ENCODE peak calls at places on chromosomes 7 and 10, in four cellular contexts. E is mammary epithelial cell, O is tibial artery, T is left ventricle myocardium inferior. Q is an unnamed sample.

GRCh38 chr10:122710576-122710975 is 10.9 kb upstream of the C10orf120 start:
- DNase-seq in T (no peak), O (no peak), E (no peak), Q (no peak)

GRCh38 chr7:13071999-13072398 is 384.6 kb downstream of the ARL4A start:
- DNase-seq in O (no peak), T (no peak), E (peak; percentile 8), Q (no peak)

GRCh38 chr10:111648046-111648445 is 535.5 kb downstream of the GPAM start:
- DNase-seq in E (no peak), O (no peak), T (no peak), Q (no peak)

GRCh38 chr10:22570733-22571430 is 143.5 kb downstream of the PIP4K2A start:
- DNase-seq in O (no peak), E (no peak), T (no peak), Q (no peak)

GRCh38 chr10:124005991-124006392 is 87.4 kb downstream of the CHST15 start:
- DNase-seq in O (no peak), E (no peak), T (no peak), Q (no peak)

GRCh38 chr7:69882269-69882668 is 284.0 kb downstream of the AUTS2 start:
- DNase-seq in T (no peak), O (no peak), E (no peak), Q (no peak)

GRCh38 chr10:98367626-98368451 is 47.1 kb downstream of the PYROXD2 start:
- DNase-seq in E (no peak), T (no peak), O (no peak), Q (no peak)

GRCh38 chr10:132297521-132297920 is 10.2 kb downstream of the STK32C start:
- DNase-seq in E (no peak), O (peak; percentile 11), T (no peak), Q (peak; percentile 34)

GRCh38 chr10:127117125-127117524 is 79.3 kb downstream of the INSYN2A start:
- DNase-seq in T (peak; percentile 59), E (peak; percentile 14), O (no peak), Q (no peak)

GRCh38 chr7:16422100-16422430 is 727 bp upstream of the CRPPA start:
- DNase-seq in T (no peak), E (no peak), O (no peak), Q (no peak)

GRCh38 chr10:30437039-30437781 is 3.2 kb downstream of the MAP3K8 start:
- DNase-seq in O (no peak), E (no peak), T (no peak), Q (no peak)

GRCh38 chr7:81616951-81617350 is 152.9 kb downstream of the HGF start:
- DNase-seq in T (no peak), O (no peak), E (peak; percentile 88), Q (no peak)

GRCh38 chr10:116312534-116312933 is 11.7 kb upstream of the CCDC172 start:
- DNase-seq in E (no peak), O (no peak), T (no peak), Q (no peak)

GRCh38 chr10:24824124-24824523 is 100.4 kb upstream of the ARHGAP21 start:
- DNase-seq in E (peak; percentile 59), T (no peak), O (no peak), Q (no peak)

GRCh38 chr10:88926484-88927249 is 25.9 kb downstream of the ACTA2 start:
- DNase-seq in E (no peak), O (no peak), T (no peak), Q (no peak)

GRCh38 chr10:87761892-87762291 is 56.1 kb downstream of the ATAD1 start:
- DNase-seq in E (peak; percentile 83), T (no peak), O (no peak), Q (no peak)

GRCh38 chr10:62037166-62037831 is 135.8 kb downstream of the ARID5B start:
- DNase-seq in O (no peak), E (peak; percentile 75), T (no peak), Q (no peak)

GRCh38 chr7:16684935-16685334 is 39.0 kb downstream of the BZW2 start:
- DNase-seq in E (no peak), T (no peak), O (no peak), Q (no peak)

GRCh38 chr7:64307254-64308018 is 6.3 kb upstream of the ZNF736 start:
- DNase-seq in T (peak; percentile 94), E (peak; percentile 66), O (peak; percentile 98), Q (peak; percentile 85)

GRCh38 chr7:28926871-28927597 is 31.1 kb downstream of the TRIL start:
- DNase-seq in E (peak; percentile 74), T (peak; percentile 64), O (peak; percentile 79), Q (peak; percentile 33)

GRCh38 chr7:106382129-106382528 is 97.3 kb upstream of the NAMPT start:
- DNase-seq in O (no peak), T (no peak), E (no peak), Q (no peak)

GRCh38 chr10:50999163-50999562 is 75.1 kb upstream of the PRKG1 start:
- DNase-seq in T (no peak), E (no peak), O (no peak), Q (no peak)

GRCh38 chr7:2529161-2530075 is 9.8 kb downstream of the LFNG start:
- DNase-seq in T (peak; percentile 73), O (peak; percentile 88), E (no peak), Q (peak; percentile 86)

GRCh38 chr10:77041636-77042258 is 595.9 kb downstream of the KCNMA1 start:
- DNase-seq in O (no peak), E (no peak), T (no peak), Q (no peak)

GRCh38 chr7:94237417-94237816 is 157.3 kb upstream of the COL1A2 start:
- DNase-seq in T (no peak), E (no peak), O (no peak), Q (no peak)

GRCh38 chr7:144050093-144050492 is 1.3 kb downstream of the OR2A5 start:
- DNase-seq in E (no peak), T (no peak), O (no peak), Q (no peak)

GRCh38 chr10:109343293-109343692 is 580.0 kb downstream of the XPNPEP1 start:
- DNase-seq in O (no peak), T (no peak), E (peak; percentile 87), Q (no peak)

GRCh38 chr7:107387077-107387476 is 82.8 kb upstream of the GPR22 start:
- DNase-seq in T (peak; percentile 61), O (peak; percentile 88), E (no peak), Q (peak; percentile 12)

GRCh38 chr7:76047811-76048667 is at the start of the genes MDH2 and STYXL1:
- DNase-seq in E (peak; percentile 97), O (peak; percentile 98), T (peak; percentile 95), Q (peak; percentile 88)
- H3K36me3 ChIP-seq in E (no peaks in the 10 kb centered on the region), O (peaks cover 10% of the 10 kb centered on the region), T (peaks cover 6% of the 10 kb centered on the region), Q (no peaks in the 10 kb centered on the region)

DNA sequence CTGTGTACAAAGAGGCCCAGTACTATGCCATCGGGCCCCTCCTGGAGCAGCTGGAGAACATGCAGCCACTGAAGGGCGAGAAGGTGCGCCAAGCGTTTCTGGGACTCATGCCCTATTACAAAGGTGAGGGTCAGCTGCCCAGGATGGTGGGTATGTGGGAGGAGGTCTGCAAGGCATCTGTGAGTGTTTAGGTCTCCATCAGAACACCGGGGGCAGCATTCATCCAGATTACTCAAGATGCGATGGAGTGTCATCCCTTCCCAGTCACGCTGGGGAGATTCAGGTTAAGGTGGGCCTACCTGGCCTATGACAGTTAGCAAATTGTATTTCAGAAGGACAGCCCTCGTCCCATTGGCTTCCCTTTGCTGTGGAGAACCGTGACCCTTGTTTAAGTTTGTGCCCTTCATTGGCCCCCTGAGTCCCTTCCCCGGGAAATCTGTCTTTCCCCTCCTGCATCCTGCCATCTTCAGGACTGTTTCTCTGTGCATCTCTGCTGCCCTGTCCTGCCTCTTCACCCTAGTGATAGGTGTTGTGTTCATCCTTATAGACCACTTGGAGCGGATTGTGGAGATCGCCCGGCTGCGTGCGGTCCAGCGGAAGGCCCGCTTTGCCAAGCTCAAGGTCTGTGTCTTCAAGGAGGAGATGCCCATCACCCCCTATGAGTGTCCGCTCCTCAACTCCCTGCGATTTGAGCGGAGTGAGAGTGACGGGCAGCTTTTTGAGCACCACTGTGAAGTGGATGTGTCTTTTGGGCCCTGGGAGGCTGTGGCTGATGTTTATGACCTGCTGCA is 9.8 kb downstream of the KCTD7 start:
- DNase-seq in O (no peak), E (no peak), T (no peak), Q (no peak)
- H3K36me3 ChIP-seq in O (peaks cover 78% of the 10 kb centered on the region), E (no peaks in the 10 kb centered on the region), T (peaks cover 86% of the 10 kb centered on the region), Q (peaks cover 59% of the 10 kb centered on the region)

DNA sequence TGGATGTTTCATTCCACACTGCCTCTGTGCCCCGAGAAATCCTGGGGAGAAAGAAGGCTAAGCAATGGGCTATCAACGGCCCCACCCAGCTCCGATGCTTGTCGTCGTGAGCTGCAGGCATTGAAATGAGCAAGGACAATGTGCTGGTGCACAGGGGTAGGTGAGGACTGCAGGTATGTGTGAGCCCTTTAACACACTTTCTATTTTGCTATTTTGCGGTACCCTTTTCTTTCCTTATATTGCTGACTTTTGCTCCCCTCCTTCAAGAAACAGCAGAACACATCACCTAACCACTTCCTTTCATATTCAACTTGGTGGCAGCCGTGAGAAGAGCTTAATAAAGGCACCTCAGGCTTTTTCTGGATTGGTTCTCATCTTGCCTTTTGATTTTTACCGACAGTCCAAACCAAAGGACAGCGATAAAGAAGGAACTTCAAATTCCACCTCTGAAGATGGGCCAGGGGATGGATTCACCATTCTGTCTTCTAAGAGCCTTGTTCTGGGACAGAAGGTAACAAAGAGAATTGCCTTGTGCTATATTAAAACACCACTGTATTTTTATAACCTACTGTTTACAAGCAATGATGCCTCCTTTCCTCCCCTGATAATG is 39.2 kb downstream of the AIFM2 start:
- DNase-seq in T (no peak), E (no peak), O (no peak), Q (no peak)
- H3K36me3 ChIP-seq in T (peaks cover 60% of the 10 kb centered on the region), E (peaks cover 3% of the 10 kb centered on the region), O (peaks cover 10% of the 10 kb centered on the region), Q (peaks cover 3% of the 10 kb centered on the region)

GRCh38 chr7:116675812-116676355 is 3.9 kb downstream of the MET start:
- DNase-seq in O (no peak), T (no peak), E (no peak), Q (no peak)
- H3K36me3 ChIP-seq in O (no peaks in the 10 kb centered on the region), T (no peaks in the 10 kb centered on the region), E (peaks cover 2% of the 10 kb centered on the region), Q (no peaks in the 10 kb centered on the region)

GRCh38 chr10:11921800-11922387 is 98.7 kb downstream of the PROSER2 start:
- DNase-seq in E (no peak), T (no peak), O (no peak), Q (no peak)

GRCh38 chr10:11918384-11918783 is 95.2 kb downstream of the PROSER2 start:
- DNase-seq in E (no peak), O (no peak), T (no peak), Q (no peak)

GRCh38 chr10:11919271-11919670 is 96.1 kb downstream of the PROSER2 start:
- DNase-seq in E (no peak), O (no peak), T (no peak), Q (no peak)
- H3K36me3 ChIP-seq in E (peaks cover 15% of the 10 kb centered on the region), O (peaks cover 34% of the 10 kb centered on the region), T (peaks cover 44% of the 10 kb centered on the region), Q (peaks cover 25% of the 10 kb centered on the region)

GRCh38 chr7:40095226-40095625 is 39.2 kb downstream of the MPLKIP start:
- DNase-seq in E (no peak), T (no peak), O (no peak), Q (no peak)
- H3K36me3 ChIP-seq in E (peaks cover 24% of the 10 kb centered on the region), T (peaks cover 40% of the 10 kb centered on the region), O (peaks cover 36% of the 10 kb centered on the region), Q (peaks cover 21% of the 10 kb centered on the region)

GRCh38 chr7:257647-257992 is 32.4 kb upstream of the FOXL3 start:
- DNase-seq in E (no peak), T (no peak), O (no peak), Q (no peak)
- H3K36me3 ChIP-seq in E (peaks cover 17% of the 10 kb centered on the region), T (peaks cover 80% of the 10 kb centered on the region), O (peaks cover 78% of the 10 kb centered on the region), Q (peaks cover 71% of the 10 kb centered on the region)

GRCh38 chr10:102151774-102152544 is at the start of gene NOLC1:
- DNase-seq in T (peak; percentile 99), O (peak; percentile 100), E (peak; percentile 99), Q (peak; percentile 100)

GRCh38 chr10:102152545-102152890 is 329 bp downstream of the NOLC1 start:
- DNase-seq in E (no peak), O (no peak), T (no peak), Q (no peak)

GRCh38 chr10:102150970-102151773 is 1.0 kb upstream of the NOLC1 start:
- DNase-seq in T (no peak), E (peak; percentile 76), O (no peak), Q (no peak)

GRCh38 chr10:102154466-102155116 is 2.4 kb downstream of the NOLC1 start:
- DNase-seq in T (no peak), O (no peak), E (no peak), Q (no peak)

GRCh38 chr10:102153093-102153620 is 968 bp downstream of the NOLC1 start:
- DNase-seq in T (no peak), E (no peak), O (no peak), Q (no peak)
- H3K36me3 ChIP-seq in T (peaks cover 48% of the 10 kb centered on the region), E (peaks cover 34% of the 10 kb centered on the region), O (peaks cover 59% of the 10 kb centered on the region), Q (peaks cover 40% of the 10 kb centered on the region)